ENCODE peak calls at places on chromosome 14, in four cellular contexts. One of them, this sample, is unnamed.
A peak's percentile ranks its signal among the peaks of the same experiment; 100 is the strongest.

GRCh38 chr14:45949479-45949878 is 696.5 kb upstream of the MIS18BP1 start:
- DNase-seq in cardiac muscle cell: no peak
- DNase-seq in pancreas: no peak
- DNase-seq in upper lobe of right lung: no peak
- DNase-seq in this sample: no peak

GRCh38 chr14:54117924-54118323 is 161.3 kb upstream of the BMP4 start:
- DNase-seq in cardiac muscle cell: no peak
- DNase-seq in upper lobe of right lung: no peak
- DNase-seq in pancreas: no peak
- DNase-seq in this sample: no peak

GRCh38 chr14:32453857-32454810 is 125.0 kb downstream of the AKAP6 start:
- DNase-seq in upper lobe of right lung: no peak
- DNase-seq in cardiac muscle cell: no peak
- DNase-seq in pancreas: no peak
- DNase-seq in this sample: no peak

GRCh38 chr14:44820230-44820964 is 141.3 kb downstream of the KLHL28 start:
- DNase-seq in upper lobe of right lung: no peak
- DNase-seq in cardiac muscle cell: no peak
- DNase-seq in pancreas: no peak
- DNase-seq in this sample: no peak

GRCh38 chr14:80987235-80988032 is 32.0 kb downstream of the TSHR start:
- DNase-seq in upper lobe of right lung: no peak
- DNase-seq in pancreas: peak; percentile 41
- DNase-seq in cardiac muscle cell: peak; percentile 77
- DNase-seq in this sample: peak; percentile 20

GRCh38 chr14:51520087-51520486 is 131.6 kb upstream of the FRMD6 start:
- DNase-seq in cardiac muscle cell: no peak
- DNase-seq in upper lobe of right lung: no peak
- DNase-seq in pancreas: no peak
- DNase-seq in this sample: no peak

GRCh38 chr14:37142835-37143499 is 29.4 kb downstream of the SLC25A21 start:
- DNase-seq in cardiac muscle cell: no peak
- DNase-seq in upper lobe of right lung: no peak
- DNase-seq in pancreas: no peak
- DNase-seq in this sample: no peak

GRCh38 chr14:73058923-73059311 is 583 bp downstream of the RBM25 start:
- DNase-seq in cardiac muscle cell: peak; percentile 24
- DNase-seq in pancreas: no peak
- DNase-seq in upper lobe of right lung: no peak
- DNase-seq in this sample: peak; percentile 31

GRCh38 chr14:22159049-22159448 is 430.0 kb downstream of the DAD1 start:
- DNase-seq in upper lobe of right lung: no peak
- DNase-seq in pancreas: no peak
- DNase-seq in cardiac muscle cell: no peak
- DNase-seq in this sample: no peak

GRCh38 chr14:34944744-34945143 is 38.0 kb upstream of the SRP54 start:
- DNase-seq in pancreas: no peak
- DNase-seq in upper lobe of right lung: no peak
- DNase-seq in cardiac muscle cell: no peak
- DNase-seq in this sample: no peak

GRCh38 chr14:85471156-85471555 is 58.8 kb upstream of the FLRT2 start:
- DNase-seq in pancreas: no peak
- DNase-seq in upper lobe of right lung: no peak
- DNase-seq in cardiac muscle cell: peak; percentile 75
- DNase-seq in this sample: no peak

GRCh38 chr14:50425816-50426215 is 29.1 kb upstream of the CDKL1 start:
- DNase-seq in upper lobe of right lung: no peak
- DNase-seq in cardiac muscle cell: peak; percentile 79
- DNase-seq in pancreas: no peak
- DNase-seq in this sample: no peak

GRCh38 chr14:37447883-37448391 is 147.1 kb downstream of the FOXA1 start:
- DNase-seq in pancreas: no peak
- DNase-seq in cardiac muscle cell: no peak
- DNase-seq in upper lobe of right lung: no peak
- DNase-seq in this sample: no peak

GRCh38 chr14:72678360-72678759 is 215.5 kb downstream of the DPF3 start:
- DNase-seq in pancreas: no peak
- DNase-seq in cardiac muscle cell: peak; percentile 13
- DNase-seq in upper lobe of right lung: no peak
- DNase-seq in this sample: no peak

GRCh38 chr14:89399157-89399556 is 17.9 kb downstream of the FOXN3 start:
- DNase-seq in cardiac muscle cell: no peak
- DNase-seq in pancreas: no peak
- DNase-seq in upper lobe of right lung: no peak
- DNase-seq in this sample: no peak

GRCh38 chr14:99981806-99982205 is 83.4 kb upstream of the EVL start:
- DNase-seq in upper lobe of right lung: no peak
- DNase-seq in cardiac muscle cell: no peak
- DNase-seq in pancreas: no peak
- DNase-seq in this sample: no peak

GRCh38 chr14:94349276-94349675 is 26.1 kb upstream of the SERPINA6 start:
- DNase-seq in upper lobe of right lung: no peak
- DNase-seq in pancreas: no peak
- DNase-seq in cardiac muscle cell: no peak
- DNase-seq in this sample: no peak

DNA sequence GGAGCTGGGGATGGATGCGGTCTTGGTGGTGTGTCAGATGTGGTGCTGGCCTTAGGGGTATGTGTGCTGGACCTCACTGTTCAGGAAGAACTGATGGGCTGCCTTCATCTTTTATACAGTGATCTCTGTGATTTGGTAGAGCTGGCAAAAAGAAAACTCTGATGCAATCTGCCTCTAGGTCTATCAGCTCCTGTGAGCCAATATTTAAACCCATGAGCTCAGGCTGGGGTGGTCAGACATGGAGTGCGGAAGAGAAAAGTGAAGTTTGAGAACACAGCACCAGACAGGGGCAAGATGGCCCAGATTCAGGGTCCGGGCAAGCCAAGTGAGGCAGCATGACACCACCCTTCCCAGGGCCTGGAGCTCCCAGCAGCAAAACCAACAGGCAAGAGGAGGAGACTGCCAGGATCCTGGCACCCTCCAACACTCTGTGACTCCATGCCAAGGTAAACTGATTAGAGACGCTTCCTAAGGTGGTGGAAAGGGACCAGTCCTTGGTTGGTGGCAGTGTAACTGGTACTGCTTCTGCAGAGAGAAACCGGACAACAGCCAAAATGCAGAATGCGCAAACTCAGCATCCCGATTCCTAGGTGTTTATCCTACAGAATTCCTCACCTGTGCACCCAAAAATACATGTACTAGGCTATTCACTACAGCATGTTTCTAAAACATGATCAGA is 82.3 kb downstream of the CHGA start:
- DNase-seq in pancreas: peak; percentile 52
- DNase-seq in cardiac muscle cell: peak; percentile 8
- DNase-seq in upper lobe of right lung: no peak
- DNase-seq in this sample: no peak
- H3K27ac ChIP-seq in pancreas: no peak overlapping the region
- H3K27ac ChIP-seq in cardiac muscle cell: no peak overlapping the region
- H3K27ac ChIP-seq in upper lobe of right lung: no peak overlapping the region
- H3K27ac ChIP-seq in this sample: peak overlapping the region; percentile 87

DNA sequence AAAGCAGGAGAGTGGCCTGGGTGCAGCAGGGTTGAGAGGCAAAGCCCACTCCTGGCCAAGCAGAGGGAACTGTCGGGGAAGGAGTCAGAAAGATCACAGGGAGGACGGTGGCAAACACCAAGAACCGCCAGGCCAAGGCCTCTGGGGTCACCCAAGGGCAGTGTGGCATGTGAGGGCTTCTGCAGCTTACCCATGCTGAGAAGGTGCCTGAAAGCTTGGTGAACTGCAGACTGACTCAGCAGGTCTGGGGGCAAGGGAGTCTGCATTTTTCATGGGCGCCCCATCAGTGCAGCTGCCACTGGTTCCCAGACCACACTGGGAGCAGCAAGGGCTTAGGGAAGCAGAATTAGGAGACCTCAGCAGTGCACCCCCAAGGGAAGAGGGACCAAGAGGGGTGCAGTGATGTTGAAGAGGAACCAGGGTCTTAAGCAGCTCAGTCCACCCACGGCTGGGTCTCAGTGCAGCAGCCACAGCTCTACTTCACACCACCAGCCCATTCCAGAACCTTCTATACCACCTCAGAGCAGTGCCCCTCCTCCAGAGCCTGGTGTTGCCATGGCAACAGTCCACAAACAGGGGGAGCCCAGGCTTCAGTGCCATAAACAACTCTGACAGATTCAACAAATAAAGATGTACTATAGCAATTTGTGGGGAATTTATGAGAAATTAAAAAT is 59.4 kb downstream of the ITPK1 start:
- DNase-seq in upper lobe of right lung: no peak
- DNase-seq in cardiac muscle cell: no peak
- DNase-seq in pancreas: no peak
- DNase-seq in this sample: no peak
- H3K4me1 ChIP-seq in upper lobe of right lung: no peaks in the 10 kb centered on the region
- H3K4me1 ChIP-seq in cardiac muscle cell: peaks cover 25% of the 10 kb centered on the region
- H3K4me1 ChIP-seq in pancreas: peaks cover 10% of the 10 kb centered on the region
- H3K4me1 ChIP-seq in this sample: peaks cover 56% of the 10 kb centered on the region

GRCh38 chr14:55272415-55272786 is 1.2 kb downstream of the FBXO34 start:
- DNase-seq in pancreas: no peak
- DNase-seq in upper lobe of right lung: no peak
- DNase-seq in cardiac muscle cell: no peak
- DNase-seq in this sample: no peak
- H3K27ac ChIP-seq in pancreas: peak overlapping the region; percentile 97
- H3K27ac ChIP-seq in upper lobe of right lung: peak overlapping the region; percentile 93
- H3K27ac ChIP-seq in cardiac muscle cell: no peak overlapping the region
- H3K27ac ChIP-seq in this sample: peak overlapping the region; percentile 95

DNA sequence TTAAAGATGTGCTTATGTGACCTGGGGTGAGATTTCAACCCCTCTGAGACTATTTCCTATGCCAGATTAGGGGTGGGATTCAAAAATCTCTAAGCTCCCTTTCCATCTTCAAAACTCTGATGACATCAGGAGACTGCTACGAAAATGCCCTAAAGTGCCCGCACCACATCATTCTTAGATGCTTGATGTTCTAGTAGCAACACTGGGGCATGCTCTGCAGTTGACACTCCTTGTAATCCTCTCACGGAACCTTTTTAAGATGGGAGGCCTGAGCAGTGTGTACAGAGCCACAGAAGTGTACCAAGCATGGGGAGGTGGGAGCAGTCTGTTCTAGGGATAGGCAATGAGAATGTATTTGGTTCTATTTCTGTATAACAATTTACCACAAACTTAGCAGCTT is 12.2 kb downstream of the FOS start:
- DNase-seq in upper lobe of right lung: no peak
- DNase-seq in pancreas: no peak
- DNase-seq in cardiac muscle cell: no peak
- DNase-seq in this sample: no peak
- H3K4me1 ChIP-seq in upper lobe of right lung: peaks cover 8% of the 10 kb centered on the region
- H3K4me1 ChIP-seq in pancreas: peaks cover 19% of the 10 kb centered on the region
- H3K4me1 ChIP-seq in cardiac muscle cell: peaks cover 41% of the 10 kb centered on the region
- H3K4me1 ChIP-seq in this sample: peaks cover 45% of the 10 kb centered on the region

DNA sequence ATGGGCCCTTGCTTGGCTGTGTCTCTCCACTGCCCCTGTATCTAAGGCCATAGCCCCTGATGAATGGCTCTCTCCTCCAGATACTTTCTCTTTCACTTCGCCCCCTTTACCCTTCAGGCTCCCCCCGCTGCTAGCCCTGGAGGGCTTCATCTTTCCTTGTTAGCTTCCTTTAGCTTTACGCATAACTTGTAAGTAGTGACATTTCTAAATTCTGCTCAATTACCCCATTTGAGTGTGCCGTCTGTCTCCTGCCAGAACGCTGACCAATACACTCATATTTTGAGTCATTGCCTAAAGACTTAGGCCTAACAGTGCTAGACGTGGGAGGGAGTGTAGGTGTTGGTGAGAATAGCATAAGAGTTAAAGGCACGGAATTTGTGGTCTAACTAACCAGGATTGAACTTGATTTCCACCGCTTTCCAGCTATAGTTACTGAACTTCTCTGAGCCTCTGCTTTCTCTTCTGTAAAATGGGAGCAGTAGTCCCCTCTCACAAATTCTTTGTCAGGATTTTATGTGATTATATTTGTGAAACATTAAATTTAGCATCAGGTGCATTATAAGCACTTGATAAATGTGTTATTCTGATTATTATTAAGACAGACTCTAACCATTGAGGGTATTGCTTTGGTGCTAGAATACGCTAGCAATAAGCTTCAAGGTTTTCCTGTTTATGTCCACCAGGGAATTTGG is 129.3 kb downstream of the ZFP36L1 start:
- DNase-seq in pancreas: no peak
- DNase-seq in upper lobe of right lung: no peak
- DNase-seq in cardiac muscle cell: peak; percentile 64
- DNase-seq in this sample: no peak
- H3K27ac ChIP-seq in pancreas: no peak overlapping the region
- H3K27ac ChIP-seq in upper lobe of right lung: peak overlapping the region; percentile 26
- H3K27ac ChIP-seq in cardiac muscle cell: peak overlapping the region; percentile 61
- H3K27ac ChIP-seq in this sample: no peak overlapping the region

GRCh38 chr14:75254381-75254821 is 24.2 kb upstream of the FOS start:
- DNase-seq in pancreas: peak; percentile 72
- DNase-seq in upper lobe of right lung: peak; percentile 63
- DNase-seq in cardiac muscle cell: no peak
- DNase-seq in this sample: no peak
- H3K4me1 ChIP-seq in pancreas: peaks cover 35% of the 10 kb centered on the region
- H3K4me1 ChIP-seq in upper lobe of right lung: peaks cover 21% of the 10 kb centered on the region
- H3K4me1 ChIP-seq in cardiac muscle cell: peaks cover 37% of the 10 kb centered on the region
- H3K4me1 ChIP-seq in this sample: peaks cover 43% of the 10 kb centered on the region

This sample was measured in left ventricle myocardium inferior.